ENCODE peak calls at places on chromosomes 4 and X, in nine cellular contexts. Z, E, U, C, A, B, Q, I and O are unnamed samples.

GRCh38 chr4:185740471-185740873 is 71.5 kb downstream of the SORBS2 start:
- DNase-seq in Z (no peak), E (no peak), U (no peak), C (no peak), A (no peak), B (peak), Q (no peak), I (no peak), O (no peak)

GRCh38 chr4:8217246-8217511 is 18.1 kb downstream of the SH3TC1 start:
- DNase-seq in Z (no peak), E (no peak), U (no peak), C (no peak), A (no peak), B (no peak), Q (no peak), I (no peak), O (no peak)

GRCh38 chrX:80747832-80748231 is 61.8 kb downstream of the BRWD3 start:
- DNase-seq in Z (no peak), E (no peak), U (no peak), C (no peak), A (no peak), B (peak), Q (no peak), I (no peak), O (no peak)

GRCh38 chr4:41696768-41697167 is 51.8 kb downstream of the PHOX2B start:
- DNase-seq in Z (no peak), E (no peak), U (no peak), C (no peak), A (no peak), B (no peak), Q (no peak), I (no peak), O (no peak)

GRCh38 chrX:88982183-88982582 is 235.2 kb downstream of the CPXCR1 start:
- DNase-seq in Z (no peak), E (no peak), U (no peak), C (no peak), A (no peak), B (no peak), Q (no peak), I (no peak), O (no peak)

GRCh38 chrX:3230496-3230895 is 116.0 kb downstream of the MXRA5 start:
- DNase-seq in Z (no peak), E (no peak), U (no peak), C (no peak), A (no peak), B (peak), Q (no peak), I (no peak), O (no peak)

GRCh38 chr4:184039963-184040383 is 134.9 kb downstream of the STOX2 start:
- DNase-seq in Z (no peak), E (no peak), U (no peak), C (no peak), A (peak), B (no peak), Q (no peak), I (no peak), O (no peak)

GRCh38 chr4:30600246-30600645 is 119.9 kb upstream of the PCDH7 start:
- DNase-seq in Z (no peak), E (no peak), U (no peak), C (no peak), A (no peak), B (no peak), Q (no peak), I (no peak), O (no peak)

GRCh38 chr4:82599336-82599735 is 37.5 kb upstream of the TMEM150C start:
- DNase-seq in Z (no peak), E (no peak), U (no peak), C (no peak), A (no peak), B (no peak), Q (no peak), I (no peak), O (no peak)

GRCh38 chr4:63296773-63297172 is 1112.5 kb downstream of the TECRL start:
- DNase-seq in Z (no peak), E (no peak), U (no peak), C (no peak), A (no peak), B (no peak), Q (no peak), I (no peak), O (no peak)

GRCh38 chrX:21181232-21181853 is 192.9 kb upstream of the CNKSR2 start:
- DNase-seq in Z (no peak), E (no peak), U (no peak), C (no peak), A (no peak), B (no peak), Q (no peak), I (no peak), O (no peak)

GRCh38 chr4:31094474-31094873 is 374.3 kb downstream of the PCDH7 start:
- DNase-seq in Z (no peak), E (no peak), U (no peak), C (no peak), A (no peak), B (no peak), Q (no peak), I (no peak), O (no peak)

GRCh38 chrX:37825225-37825842 is 22.0 kb downstream of the DYNLT3 start:
- DNase-seq in Z (no peak), E (peak), U (peak), C (peak), A (peak), B (peak), Q (no peak), I (peak), O (peak)

GRCh38 chr4:153222790-153223417 is 18.7 kb downstream of the TRIM2 start:
- DNase-seq in Z (no peak), E (peak), U (peak), C (peak), A (peak), B (peak), Q (no peak), I (peak), O (no peak)

GRCh38 chr4:123315617-123316016 is 81.0 kb upstream of the SPRY1 start:
- DNase-seq in Z (no peak), E (no peak), U (no peak), C (no peak), A (no peak), B (peak), Q (no peak), I (no peak), O (no peak)

GRCh38 chr4:6079965-6080364 is 61.7 kb upstream of the C4orf50 start:
- DNase-seq in Z (no peak), E (no peak), U (no peak), C (no peak), A (no peak), B (no peak), Q (no peak), I (no peak), O (no peak)

GRCh38 chr4:67909910-67910905 is 26.4 kb upstream of the TMPRSS11D start:
- DNase-seq in Z (no peak), E (no peak), U (peak), C (no peak), A (no peak), B (peak), Q (no peak), I (no peak), O (no peak)

GRCh38 chrX:24491741-24492140 is 26.7 kb downstream of the PDK3 start:
- DNase-seq in Z (no peak), E (no peak), U (no peak), C (no peak), A (no peak), B (no peak), Q (no peak), I (no peak), O (no peak)

GRCh38 chr4:130524057-130524456 is 1428.1 kb downstream of the C4orf33 start:
- DNase-seq in Z (no peak), E (no peak), U (no peak), C (no peak), A (no peak), B (no peak), Q (no peak), I (no peak), O (no peak)

GRCh38 chr4:30553151-30553550 is 167.0 kb upstream of the PCDH7 start:
- DNase-seq in Z (no peak), E (no peak), U (no peak), C (no peak), A (no peak), B (no peak), Q (no peak), I (no peak), O (no peak)

GRCh38 chr4:46856347-46856746 is 52.7 kb downstream of the COX7B2 start:
- DNase-seq in Z (no peak), E (no peak), U (no peak), C (no peak), A (no peak), B (no peak), Q (no peak), I (no peak), O (no peak)

GRCh38 chr4:169345207-169345788 is 74.5 kb upstream of the SH3RF1 start:
- DNase-seq in Z (no peak), E (no peak), U (no peak), C (no peak), A (no peak), B (peak), Q (no peak), I (no peak), O (no peak)

GRCh38 chrX:56728752-56729151 is 291 bp upstream of the NBDY start:
- DNase-seq in Z (no peak), E (no peak), U (peak), C (no peak), A (no peak), B (peak), Q (no peak), I (peak), O (peak)